ENCODE peak calls at places on chromosomes 3 and 15, in seven cellular contexts. L is AG10803; O is heart right ventricle; C is EH; K is mammary epithelial cell; Q is CD8-positive, alpha-beta memory T cell; J is germinal center. D is an unnamed sample.
A peak's percentile ranks its signal among the peaks of the same experiment; 100 is the strongest.

GRCh38 chr3:36695769-36696137 is 68.6 kb downstream of the DCLK3 start:
- DNase-seq in C (peak; percentile 77), O (no peak), Q (no peak), L (peak; percentile 96), J (no peak), K (peak; percentile 89), D (no peak)

GRCh38 chr15:70039917-70040316 is 57.8 kb downstream of the TLE3 start:
- DNase-seq in C (no peak), K (peak; percentile 69), Q (no peak), O (no peak), J (no peak), L (peak; percentile 11), D (no peak)

GRCh38 chr3:59641169-59641914 is 591.5 kb upstream of the CFAP20DC start:
- DNase-seq in O (peak; percentile 26), L (peak; percentile 89), J (no peak), Q (no peak), K (no peak), C (peak; percentile 2), D (peak; percentile 40)

GRCh38 chr15:51801391-51801835 is 28.0 kb upstream of the TMOD3 start:
- DNase-seq in Q (no peak), C (peak; percentile 24), O (peak; percentile 64), L (peak; percentile 19), J (peak; percentile 71), K (no peak), D (peak; percentile 55)

GRCh38 chr3:160001850-160002623 is 13.4 kb downstream of the IL12A start:
- DNase-seq in O (no peak), C (no peak), J (no peak), Q (no peak), L (no peak), K (no peak), D (no peak)

GRCh38 chr3:151328298-151329036 is 882 bp downstream of the P2RY13 start:
- DNase-seq in J (peak; percentile 11), Q (peak; percentile 2), L (peak; percentile 59), O (no peak), C (peak; percentile 3), K (no peak), D (peak; percentile 20)

GRCh38 chr15:98134875-98135274 is 174.4 kb downstream of the ARRDC4 start:
- DNase-seq in C (no peak), O (no peak), L (no peak), K (no peak), Q (no peak), J (no peak), D (no peak)

GRCh38 chr3:7518471-7518870 is 657.6 kb downstream of the GRM7 start:
- DNase-seq in L (no peak), O (peak; percentile 11), K (no peak), C (no peak), J (no peak), Q (no peak), D (no peak)

GRCh38 chr15:71559098-71559497 is 251.3 kb upstream of the NR2E3 start:
- DNase-seq in L (peak; percentile 72), J (no peak), C (peak; percentile 82), K (peak; percentile 89), Q (no peak), O (no peak), D (no peak)

GRCh38 chr15:57962887-57963286 is 102.6 kb downstream of the ALDH1A2 start:
- DNase-seq in O (no peak), J (no peak), Q (no peak), L (no peak), C (no peak), K (peak; percentile 71), D (no peak)

GRCh38 chr15:40747685-40748631 is 7.1 kb downstream of the RMDN3 start:
- DNase-seq in K (no peak), O (no peak), L (no peak), C (no peak), J (no peak), Q (no peak), D (no peak)

GRCh38 chr3:71547254-71548198 is 36.0 kb downstream of the FOXP1 start:
- DNase-seq in J (no peak), L (peak; percentile 40), O (no peak), Q (no peak), K (no peak), C (no peak), D (no peak)

GRCh38 chr3:125119752-125120369 is 64.1 kb upstream of the HEG1 start:
- DNase-seq in Q (peak; percentile 13), J (peak; percentile 50), C (no peak), K (no peak), L (no peak), O (no peak), D (no peak)

GRCh38 chr15:56031836-56032235 is 38.4 kb upstream of the NEDD4 start:
- DNase-seq in L (no peak), O (no peak), Q (no peak), C (no peak), J (no peak), K (no peak), D (no peak)

GRCh38 chr3:42012935-42013651 is 51.2 kb upstream of the ULK4 start:
- DNase-seq in J (peak; percentile 89), L (peak; percentile 61), O (peak; percentile 74), Q (peak; percentile 62), C (peak; percentile 68), K (peak; percentile 65), D (peak; percentile 81)

GRCh38 chr15:60417112-60417511 is 19.3 kb upstream of the ANXA2 start:
- DNase-seq in L (no peak), J (no peak), Q (no peak), C (no peak), O (no peak), K (no peak), D (no peak)

GRCh38 chr15:64623347-64624024 is 151.9 kb downstream of the RBPMS2 start:
- DNase-seq in C (peak; percentile 50), K (no peak), Q (no peak), O (no peak), J (peak; percentile 29), L (peak; percentile 85), D (no peak)

GRCh38 chr15:45892182-45892581 is 257.4 kb downstream of the SQOR start:
- DNase-seq in O (no peak), C (peak; percentile 83), Q (no peak), J (no peak), L (peak; percentile 74), K (peak; percentile 48), D (no peak)

GRCh38 chr15:99303881-99304280 is 52.6 kb downstream of the LRRC28 start:
- DNase-seq in J (no peak), O (no peak), L (no peak), K (no peak), C (no peak), Q (no peak), D (no peak)

GRCh38 chr3:194749631-194750271 is 64.1 kb downstream of the FAM43A start:
- DNase-seq in L (no peak), J (no peak), C (no peak), K (no peak), Q (no peak), O (no peak), D (no peak)

GRCh38 chr15:43901485-43901884 is 74.7 kb downstream of the WDR76 start:
- DNase-seq in J (no peak), O (no peak), K (no peak), C (no peak), Q (no peak), L (no peak), D (no peak)

GRCh38 chr3:71658131-71658530 is 67.1 kb downstream of the EIF4E3 start:
- DNase-seq in J (no peak), O (peak; percentile 82), K (peak; percentile 86), L (peak; percentile 8), Q (no peak), C (peak; percentile 10), D (peak; percentile 83)

GRCh38 chr3:125140011-125140813 is 72.3 kb downstream of the SLC12A8 start:
- DNase-seq in J (no peak), Q (no peak), C (peak; percentile 95), K (peak; percentile 86), O (no peak), L (peak; percentile 85), D (no peak)

GRCh38 chr3:88824646-88825303 is 282.6 kb upstream of the EPHA3 start:
- DNase-seq in O (no peak), K (no peak), C (no peak), L (peak; percentile 66), Q (no peak), J (no peak), D (no peak)

GRCh38 chr3:100400424-100400781 is 486 bp downstream of the TOMM70 start:
- DNase-seq in K (peak; percentile 26), Q (no peak), L (no peak), J (peak; percentile 32), C (peak; percentile 38), O (peak; percentile 18), D (peak; percentile 39)

GRCh38 chr15:76973362-76973743 is 21.6 kb upstream of the PSTPIP1 start:
- DNase-seq in C (peak; percentile 40), O (peak; percentile 63), K (no peak), Q (peak; percentile 62), J (peak; percentile 35), L (peak; percentile 30), D (peak; percentile 65)

D was measured in left cardiac atrium.